ENCODE peak calls at places on chromosomes 5 and 9, in five cellular contexts. One of them, this sample, is unnamed.

GRCh38 chr5:39980056-39980455 is 555.3 kb upstream of the DAB2 start:
- DNase-seq in HepG2: no peak
- DNase-seq in PC-3: peak
- DNase-seq in hepatocyte: no peak
- DNase-seq in GM23338: no peak
- DNase-seq in this sample: no peak

GRCh38 chr5:53479045-53479655 is 1.3 kb upstream of the FST start:
- DNase-seq in HepG2: peak
- DNase-seq in PC-3: no peak
- DNase-seq in hepatocyte: peak
- DNase-seq in GM23338: peak
- DNase-seq in this sample: no peak

GRCh38 chr5:142832263-142832662 is 62.1 kb downstream of the ARHGAP26 start:
- DNase-seq in HepG2: no peak
- DNase-seq in PC-3: no peak
- DNase-seq in hepatocyte: no peak
- DNase-seq in GM23338: no peak
- DNase-seq in this sample: no peak

GRCh38 chr5:172926796-172927195 is 32.4 kb upstream of the RPL26L1 start:
- DNase-seq in HepG2: no peak
- DNase-seq in PC-3: no peak
- DNase-seq in hepatocyte: no peak
- DNase-seq in GM23338: no peak
- DNase-seq in this sample: no peak

GRCh38 chr9:38339496-38339895 is 53.0 kb upstream of the ALDH1B1 start:
- DNase-seq in HepG2: no peak
- DNase-seq in PC-3: no peak
- DNase-seq in hepatocyte: peak
- DNase-seq in GM23338: no peak
- DNase-seq in this sample: no peak

GRCh38 chr9:127776195-127776918 is 2.1 kb downstream of the SH2D3C start:
- DNase-seq in HepG2: no peak
- DNase-seq in PC-3: no peak
- DNase-seq in hepatocyte: no peak
- DNase-seq in GM23338: peak
- DNase-seq in this sample: no peak

GRCh38 chr5:119512277-119512676 is 60.0 kb downstream of the HSD17B4 start:
- DNase-seq in HepG2: no peak
- DNase-seq in PC-3: no peak
- DNase-seq in hepatocyte: no peak
- DNase-seq in GM23338: no peak
- DNase-seq in this sample: no peak

GRCh38 chr5:141413540-141414069 is 818 bp downstream of the PCDHGA10 start:
- DNase-seq in HepG2: no peak
- DNase-seq in PC-3: no peak
- DNase-seq in hepatocyte: no peak
- DNase-seq in GM23338: no peak
- DNase-seq in this sample: no peak

GRCh38 chr5:150109921-150110320 is 23.6 kb upstream of the CSF1R start:
- DNase-seq in HepG2: no peak
- DNase-seq in PC-3: peak
- DNase-seq in hepatocyte: peak
- DNase-seq in GM23338: peak
- DNase-seq in this sample: no peak

GRCh38 chr9:15087031-15087417 is 176.8 kb upstream of the FREM1 start:
- DNase-seq in HepG2: no peak
- DNase-seq in PC-3: no peak
- DNase-seq in hepatocyte: no peak
- DNase-seq in GM23338: no peak
- DNase-seq in this sample: no peak

GRCh38 chr5:125847561-125847960 is 575.6 kb upstream of the GRAMD2B start:
- DNase-seq in HepG2: no peak
- DNase-seq in PC-3: no peak
- DNase-seq in hepatocyte: no peak
- DNase-seq in GM23338: no peak
- DNase-seq in this sample: no peak

GRCh38 chr9:122228906-122229837 is at the start of gene LHX6:
- DNase-seq in HepG2: no peak
- DNase-seq in PC-3: peak
- DNase-seq in hepatocyte: no peak
- DNase-seq in GM23338: peak
- DNase-seq in this sample: peak

GRCh38 chr5:136155769-136156168 is 23.1 kb downstream of the SMAD5 start:
- DNase-seq in HepG2: no peak
- DNase-seq in PC-3: no peak
- DNase-seq in hepatocyte: no peak
- DNase-seq in GM23338: no peak
- DNase-seq in this sample: no peak

GRCh38 chr5:14185336-14186131 is 42.4 kb downstream of the TRIO start:
- DNase-seq in HepG2: no peak
- DNase-seq in PC-3: peak
- DNase-seq in hepatocyte: no peak
- DNase-seq in GM23338: no peak
- DNase-seq in this sample: no peak

GRCh38 chr5:77871946-77872345 is 95.8 kb upstream of the TBCA start:
- DNase-seq in HepG2: no peak
- DNase-seq in PC-3: no peak
- DNase-seq in hepatocyte: no peak
- DNase-seq in GM23338: peak
- DNase-seq in this sample: no peak

GRCh38 chr5:153350192-153350883 is 140.1 kb upstream of the GRIA1 start:
- DNase-seq in HepG2: no peak
- DNase-seq in PC-3: no peak
- DNase-seq in hepatocyte: no peak
- DNase-seq in GM23338: peak
- DNase-seq in this sample: no peak

GRCh38 chr5:82364497-82364896 is 86.3 kb upstream of the RPS23 start:
- DNase-seq in HepG2: no peak
- DNase-seq in PC-3: peak
- DNase-seq in hepatocyte: peak
- DNase-seq in GM23338: peak
- DNase-seq in this sample: no peak

DNA sequence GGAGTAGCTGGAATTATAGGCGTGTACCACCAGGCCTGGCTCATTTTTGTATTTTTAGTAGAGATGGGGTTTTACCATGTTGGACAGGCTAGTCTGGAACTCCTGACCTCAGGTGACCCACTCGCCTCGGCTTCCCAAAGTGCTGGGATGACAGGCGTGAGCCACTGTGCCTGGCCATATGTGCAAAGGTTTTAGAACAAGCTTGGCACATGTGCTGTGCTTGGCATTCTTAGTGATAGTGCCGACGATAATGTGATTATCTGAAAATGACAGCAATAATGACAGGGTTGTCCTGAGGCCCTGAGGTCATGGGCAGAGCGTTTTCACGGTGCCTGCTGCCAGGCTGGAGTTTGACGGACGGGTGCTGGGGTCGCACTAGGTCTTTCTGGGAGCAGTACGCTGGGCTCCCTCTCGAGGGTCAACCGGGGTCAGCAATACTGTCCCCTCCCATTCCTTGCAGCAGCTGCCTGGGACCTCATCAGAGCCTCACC is 42.6 kb downstream of the HMCN2 start:
- DNase-seq in HepG2: no peak
- DNase-seq in PC-3: no peak
- DNase-seq in hepatocyte: no peak
- DNase-seq in GM23338: no peak
- DNase-seq in this sample: no peak
- H2AFZ ChIP-seq in HepG2: no peak
- H2AFZ ChIP-seq in PC-3: no peak
- H2AFZ ChIP-seq in hepatocyte: no peak
- H2AFZ ChIP-seq in GM23338: no peak
- H2AFZ ChIP-seq in this sample: no peak

DNA sequence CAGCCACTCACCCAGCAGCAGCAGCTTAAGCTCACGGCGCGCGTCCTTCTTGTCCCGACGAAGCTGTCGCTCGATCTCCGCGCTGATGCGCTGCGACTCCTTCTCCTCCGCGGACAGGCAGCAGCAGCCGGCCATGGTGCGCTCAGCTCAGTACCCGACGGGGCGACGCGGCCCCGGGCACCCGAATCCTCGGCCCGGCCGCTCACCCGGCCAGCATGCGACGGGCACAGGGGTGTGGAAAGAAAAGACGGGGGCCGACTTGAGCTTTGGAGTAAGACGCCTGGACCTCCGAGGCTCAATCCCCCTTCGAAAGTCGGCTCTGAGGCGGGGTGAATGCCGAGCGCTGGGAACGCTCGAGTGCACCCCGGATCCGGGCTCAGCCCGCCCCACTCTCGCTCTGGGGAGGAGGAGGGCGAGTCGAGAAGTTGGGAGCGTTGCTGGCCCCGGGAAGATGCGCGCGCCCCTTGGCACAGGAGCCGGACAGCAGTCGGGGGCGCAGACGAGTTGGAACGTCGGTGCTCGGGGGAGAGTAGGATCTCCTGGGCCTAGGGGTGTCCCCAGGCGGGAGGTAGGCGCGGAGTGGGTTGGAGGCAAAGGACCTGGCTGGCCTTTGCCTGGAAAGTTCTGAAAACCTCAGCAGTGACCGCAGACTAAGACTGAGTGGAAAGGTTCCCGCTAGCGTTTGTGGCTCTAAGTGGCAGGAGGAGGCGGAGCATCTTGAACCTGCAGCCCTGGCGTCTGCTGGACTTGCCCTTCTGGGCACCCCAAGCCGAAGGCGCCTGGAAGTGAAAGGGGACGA is at the start of gene GNA14:
- DNase-seq in HepG2: no peak
- DNase-seq in PC-3: no peak
- DNase-seq in hepatocyte: peak
- DNase-seq in GM23338: peak
- DNase-seq in this sample: no peak
- TF ChIP-seq EZH2 in HepG2: no peak
- TF ChIP-seq EZH2 in PC-3: no peak
- TF ChIP-seq EZH2 in hepatocyte: peak
- TF ChIP-seq EZH2 in GM23338: peak
- TF ChIP-seq EZH2 in this sample: peak

GRCh38 chr9:16830806-16831205 is 39.7 kb downstream of the BNC2 start:
- DNase-seq in HepG2: no peak
- DNase-seq in PC-3: no peak
- DNase-seq in hepatocyte: no peak
- DNase-seq in GM23338: no peak
- DNase-seq in this sample: no peak
- H3K4me3 ChIP-seq in HepG2: no peak
- H3K4me3 ChIP-seq in PC-3: no peak
- H3K4me3 ChIP-seq in hepatocyte: no peak
- H3K4me3 ChIP-seq in GM23338: no peak
- H3K4me3 ChIP-seq in this sample: no peak

GRCh38 chr9:69877852-69878507 is 57.4 kb downstream of the CFAP95 start:
- DNase-seq in HepG2: peak
- DNase-seq in PC-3: peak
- DNase-seq in hepatocyte: peak
- DNase-seq in GM23338: peak
- DNase-seq in this sample: no peak
- H2AFZ ChIP-seq in HepG2: no peak
- H2AFZ ChIP-seq in PC-3: peak
- H2AFZ ChIP-seq in hepatocyte: no peak
- H2AFZ ChIP-seq in GM23338: no peak
- H2AFZ ChIP-seq in this sample: peak

GRCh38 chr5:948472-949274 is 56.0 kb downstream of the TRIP13 start:
- DNase-seq in HepG2: no peak
- DNase-seq in PC-3: no peak
- DNase-seq in hepatocyte: no peak
- DNase-seq in GM23338: no peak
- DNase-seq in this sample: no peak

GRCh38 chr5:945691-946541 is 53.2 kb downstream of the TRIP13 start:
- DNase-seq in HepG2: no peak
- DNase-seq in PC-3: no peak
- DNase-seq in hepatocyte: no peak
- DNase-seq in GM23338: no peak
- DNase-seq in this sample: no peak

GRCh38 chr5:944992-945685 is 52.5 kb downstream of the TRIP13 start:
- DNase-seq in HepG2: no peak
- DNase-seq in PC-3: no peak
- DNase-seq in hepatocyte: no peak
- DNase-seq in GM23338: no peak
- DNase-seq in this sample: no peak

GRCh38 chr5:947626-948471 is 55.2 kb downstream of the TRIP13 start:
- DNase-seq in HepG2: no peak
- DNase-seq in PC-3: no peak
- DNase-seq in hepatocyte: no peak
- DNase-seq in GM23338: no peak
- DNase-seq in this sample: no peak

DNA sequence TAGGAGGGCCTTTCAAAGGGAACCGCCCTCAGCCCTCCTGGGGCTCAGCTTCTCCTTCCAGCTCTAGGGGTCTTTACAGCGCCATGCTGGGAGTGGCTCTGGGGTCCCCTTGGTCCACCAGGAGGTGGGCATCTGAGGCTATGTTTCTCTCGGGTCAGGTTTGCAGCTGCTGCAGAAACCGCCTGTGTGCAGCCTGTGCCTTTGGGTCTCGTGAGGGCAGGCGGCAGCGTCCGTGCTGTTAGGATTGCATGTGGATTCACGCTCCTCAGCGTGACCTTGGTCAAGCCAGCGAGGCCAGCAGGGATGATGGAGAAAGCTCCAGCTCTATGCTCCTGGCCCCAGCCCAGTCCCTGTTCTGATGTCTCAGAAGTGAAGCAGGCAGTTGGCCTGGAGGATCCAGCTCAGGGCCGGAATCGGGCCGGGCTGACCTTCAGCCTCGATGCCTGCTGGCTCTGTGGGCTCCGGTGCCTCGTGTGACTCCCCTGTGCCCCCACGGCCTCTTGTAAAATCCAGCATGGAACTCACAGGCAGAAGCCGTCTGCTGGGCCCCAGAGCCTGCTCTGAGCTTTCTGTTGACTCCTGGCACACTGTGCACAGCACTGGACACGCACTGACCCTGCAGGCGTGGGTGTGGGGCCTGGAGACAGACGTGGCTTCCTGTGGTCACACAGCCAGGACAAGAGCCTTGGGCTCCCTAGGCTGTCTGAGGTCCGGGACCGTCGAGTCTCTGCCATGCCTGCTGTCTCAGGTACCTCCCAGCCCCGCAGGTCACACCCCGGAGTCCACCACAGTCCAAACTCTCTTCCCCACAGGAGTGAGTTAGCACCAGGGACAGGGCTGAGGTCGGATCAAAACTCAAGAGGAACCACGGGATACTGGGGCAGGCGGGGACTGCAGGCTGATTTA is 54.3 kb downstream of the TRIP13 start:
- DNase-seq in HepG2: no peak
- DNase-seq in PC-3: no peak
- DNase-seq in hepatocyte: no peak
- DNase-seq in GM23338: no peak
- DNase-seq in this sample: no peak
- TF ChIP-seq EZH2 in HepG2: no peak
- TF ChIP-seq EZH2 in PC-3: no peak
- TF ChIP-seq EZH2 in hepatocyte: no peak
- TF ChIP-seq EZH2 in GM23338: no peak
- TF ChIP-seq EZH2 in this sample: no peak

GRCh38 chr9:136942112-136942880 is 2.2 kb downstream of the FBXW5 start:
- DNase-seq in HepG2: no peak
- DNase-seq in PC-3: no peak
- DNase-seq in hepatocyte: no peak
- DNase-seq in GM23338: no peak
- DNase-seq in this sample: no peak

GRCh38 chr9:136941231-136942111 is 3.1 kb downstream of the FBXW5 start:
- DNase-seq in HepG2: no peak
- DNase-seq in PC-3: no peak
- DNase-seq in hepatocyte: no peak
- DNase-seq in GM23338: no peak
- DNase-seq in this sample: no peak

GRCh38 chr9:136943291-136944093 is 1.0 kb downstream of the FBXW5 start:
- DNase-seq in HepG2: no peak
- DNase-seq in PC-3: peak
- DNase-seq in hepatocyte: peak
- DNase-seq in GM23338: peak
- DNase-seq in this sample: no peak

GRCh38 chr9:136944094-136944518 is 432 bp downstream of the FBXW5 start:
- DNase-seq in HepG2: no peak
- DNase-seq in PC-3: peak
- DNase-seq in hepatocyte: peak
- DNase-seq in GM23338: no peak
- DNase-seq in this sample: no peak

GRCh38 chr9:136942881-136943230 is 1.7 kb downstream of the FBXW5 start:
- DNase-seq in HepG2: no peak
- DNase-seq in PC-3: no peak
- DNase-seq in hepatocyte: no peak
- DNase-seq in GM23338: no peak
- DNase-seq in this sample: no peak
- H3K4me3 ChIP-seq in HepG2: peak
- H3K4me3 ChIP-seq in PC-3: peak
- H3K4me3 ChIP-seq in hepatocyte: no peak
- H3K4me3 ChIP-seq in GM23338: no peak
- H3K4me3 ChIP-seq in this sample: peak

This sample was measured in keratinocyte.